ENCODE peak calls at places on chromosomes 3 and 15, in six cellular contexts. One of them, this sample, is unnamed.

GRCh38 chr15:62071711-62072308 is 5.0 kb downstream of the C2CD4A start:
- DNase-seq in left ventricle myocardium inferior: no peak
- DNase-seq in body of pancreas: no peak
- DNase-seq in cardiac muscle cell: peak
- DNase-seq in endodermal cell: no peak
- DNase-seq in stomach: no peak
- DNase-seq in this sample: no peak

GRCh38 chr3:134619884-134620445 is 30.9 kb downstream of the KY start:
- DNase-seq in cardiac muscle cell: no peak
- DNase-seq in left ventricle myocardium inferior: no peak
- DNase-seq in endodermal cell: peak
- DNase-seq in stomach: peak
- DNase-seq in body of pancreas: no peak
- DNase-seq in this sample: no peak

GRCh38 chr3:50474717-50475116 is 28.7 kb downstream of the CACNA2D2 start:
- DNase-seq in left ventricle myocardium inferior: no peak
- DNase-seq in endodermal cell: no peak
- DNase-seq in cardiac muscle cell: no peak
- DNase-seq in body of pancreas: no peak
- DNase-seq in stomach: no peak
- DNase-seq in this sample: no peak

GRCh38 chr15:73019733-73020132 is 32.5 kb upstream of the NEO1 start:
- DNase-seq in endodermal cell: peak
- DNase-seq in body of pancreas: no peak
- DNase-seq in left ventricle myocardium inferior: no peak
- DNase-seq in stomach: no peak
- DNase-seq in cardiac muscle cell: no peak
- DNase-seq in this sample: no peak

GRCh38 chr3:47283193-47283537 is 421 bp downstream of the KLHL18 start:
- DNase-seq in body of pancreas: no peak
- DNase-seq in left ventricle myocardium inferior: no peak
- DNase-seq in endodermal cell: no peak
- DNase-seq in cardiac muscle cell: no peak
- DNase-seq in stomach: peak
- DNase-seq in this sample: peak

GRCh38 chr15:48440084-48440483 is 108.9 kb downstream of the DUT start:
- DNase-seq in left ventricle myocardium inferior: peak
- DNase-seq in endodermal cell: peak
- DNase-seq in stomach: no peak
- DNase-seq in cardiac muscle cell: no peak
- DNase-seq in body of pancreas: no peak
- DNase-seq in this sample: peak

GRCh38 chr3:72487078-72487765 is 361.0 kb downstream of the SHQ1 start:
- DNase-seq in cardiac muscle cell: no peak
- DNase-seq in left ventricle myocardium inferior: peak
- DNase-seq in stomach: peak
- DNase-seq in endodermal cell: peak
- DNase-seq in body of pancreas: peak
- DNase-seq in this sample: peak

GRCh38 chr15:58957101-58957973 is 23.9 kb upstream of the SLTM start:
- DNase-seq in left ventricle myocardium inferior: no peak
- DNase-seq in cardiac muscle cell: peak
- DNase-seq in body of pancreas: peak
- DNase-seq in stomach: peak
- DNase-seq in endodermal cell: peak
- DNase-seq in this sample: peak

GRCh38 chr3:134394380-134394779 is 20.1 kb upstream of the AMOTL2 start:
- DNase-seq in body of pancreas: no peak
- DNase-seq in cardiac muscle cell: no peak
- DNase-seq in stomach: no peak
- DNase-seq in left ventricle myocardium inferior: no peak
- DNase-seq in endodermal cell: no peak
- DNase-seq in this sample: no peak

GRCh38 chr3:186915808-186916796 is 14.2 kb upstream of the ST6GAL1 start:
- DNase-seq in left ventricle myocardium inferior: no peak
- DNase-seq in endodermal cell: no peak
- DNase-seq in stomach: no peak
- DNase-seq in body of pancreas: no peak
- DNase-seq in cardiac muscle cell: no peak
- DNase-seq in this sample: no peak

GRCh38 chr15:98648654-98649537 is 557 bp downstream of the IGF1R start:
- DNase-seq in endodermal cell: peak
- DNase-seq in body of pancreas: peak
- DNase-seq in left ventricle myocardium inferior: peak
- DNase-seq in stomach: peak
- DNase-seq in cardiac muscle cell: peak
- DNase-seq in this sample: peak

GRCh38 chr3:150469031-150469930 is 61.2 kb downstream of the TSC22D2 start:
- DNase-seq in endodermal cell: peak
- DNase-seq in left ventricle myocardium inferior: no peak
- DNase-seq in body of pancreas: peak
- DNase-seq in cardiac muscle cell: no peak
- DNase-seq in stomach: no peak
- DNase-seq in this sample: no peak

GRCh38 chr3:3552741-3553140 is 246.5 kb upstream of the LRRN1 start:
- DNase-seq in endodermal cell: no peak
- DNase-seq in stomach: no peak
- DNase-seq in left ventricle myocardium inferior: no peak
- DNase-seq in cardiac muscle cell: no peak
- DNase-seq in body of pancreas: no peak
- DNase-seq in this sample: no peak

GRCh38 chr3:108488631-108489030 is 21.8 kb downstream of the MYH15 start:
- DNase-seq in left ventricle myocardium inferior: no peak
- DNase-seq in endodermal cell: no peak
- DNase-seq in body of pancreas: no peak
- DNase-seq in cardiac muscle cell: no peak
- DNase-seq in stomach: no peak
- DNase-seq in this sample: no peak

GRCh38 chr15:97791824-97792792 is 168.4 kb upstream of the ARRDC4 start:
- DNase-seq in body of pancreas: no peak
- DNase-seq in endodermal cell: peak
- DNase-seq in stomach: no peak
- DNase-seq in left ventricle myocardium inferior: no peak
- DNase-seq in cardiac muscle cell: no peak
- DNase-seq in this sample: no peak

GRCh38 chr3:184907941-184908649 is 96.1 kb downstream of the VPS8 start:
- DNase-seq in endodermal cell: peak
- DNase-seq in left ventricle myocardium inferior: peak
- DNase-seq in stomach: no peak
- DNase-seq in body of pancreas: no peak
- DNase-seq in cardiac muscle cell: no peak
- DNase-seq in this sample: no peak

GRCh38 chr15:79811406-79812405 is 85.1 kb downstream of the MTHFS start:
- DNase-seq in left ventricle myocardium inferior: peak
- DNase-seq in stomach: peak
- DNase-seq in cardiac muscle cell: peak
- DNase-seq in endodermal cell: no peak
- DNase-seq in body of pancreas: peak
- DNase-seq in this sample: peak

GRCh38 chr3:30082652-30083051 is 523.7 kb upstream of the TGFBR2 start:
- DNase-seq in endodermal cell: peak
- DNase-seq in left ventricle myocardium inferior: no peak
- DNase-seq in body of pancreas: no peak
- DNase-seq in stomach: no peak
- DNase-seq in cardiac muscle cell: no peak
- DNase-seq in this sample: no peak

GRCh38 chr3:51969841-51970240 is 2.6 kb upstream of the PCBP4 start:
- DNase-seq in stomach: no peak
- DNase-seq in left ventricle myocardium inferior: no peak
- DNase-seq in cardiac muscle cell: no peak
- DNase-seq in body of pancreas: no peak
- DNase-seq in endodermal cell: peak
- DNase-seq in this sample: no peak

GRCh38 chr15:43517354-43518072 is at the start of gene MAP1A:
- DNase-seq in left ventricle myocardium inferior: peak
- DNase-seq in stomach: no peak
- DNase-seq in body of pancreas: no peak
- DNase-seq in endodermal cell: peak
- DNase-seq in cardiac muscle cell: peak
- DNase-seq in this sample: no peak

GRCh38 chr3:126538966-126539365 is 15.0 kb downstream of the CHST13 start:
- DNase-seq in stomach: no peak
- DNase-seq in body of pancreas: no peak
- DNase-seq in endodermal cell: peak
- DNase-seq in cardiac muscle cell: no peak
- DNase-seq in left ventricle myocardium inferior: no peak
- DNase-seq in this sample: no peak

GRCh38 chr3:98734737-98735136 is 28.4 kb upstream of the ST3GAL6 start:
- DNase-seq in endodermal cell: no peak
- DNase-seq in body of pancreas: no peak
- DNase-seq in left ventricle myocardium inferior: no peak
- DNase-seq in cardiac muscle cell: no peak
- DNase-seq in stomach: no peak
- DNase-seq in this sample: no peak

GRCh38 chr3:183541235-183541655 is 14.3 kb downstream of the KLHL6 start:
- DNase-seq in cardiac muscle cell: no peak
- DNase-seq in body of pancreas: no peak
- DNase-seq in left ventricle myocardium inferior: no peak
- DNase-seq in stomach: no peak
- DNase-seq in endodermal cell: no peak
- DNase-seq in this sample: no peak

GRCh38 chr3:171225698-171226097 is 199.2 kb upstream of the SLC2A2 start:
- DNase-seq in endodermal cell: no peak
- DNase-seq in stomach: no peak
- DNase-seq in body of pancreas: no peak
- DNase-seq in cardiac muscle cell: no peak
- DNase-seq in left ventricle myocardium inferior: no peak
- DNase-seq in this sample: no peak

GRCh38 chr3:1609416-1609815 is 489.2 kb upstream of the CNTN4 start:
- DNase-seq in cardiac muscle cell: no peak
- DNase-seq in left ventricle myocardium inferior: no peak
- DNase-seq in stomach: no peak
- DNase-seq in endodermal cell: no peak
- DNase-seq in body of pancreas: no peak
- DNase-seq in this sample: no peak

GRCh38 chr3:127679534-127680145 is 6.9 kb downstream of the ABTB1 start:
- DNase-seq in left ventricle myocardium inferior: peak
- DNase-seq in stomach: peak
- DNase-seq in endodermal cell: peak
- DNase-seq in body of pancreas: no peak
- DNase-seq in cardiac muscle cell: no peak
- DNase-seq in this sample: no peak

GRCh38 chr3:30342319-30343060 is 263.9 kb upstream of the TGFBR2 start:
- DNase-seq in endodermal cell: no peak
- DNase-seq in body of pancreas: peak
- DNase-seq in stomach: no peak
- DNase-seq in cardiac muscle cell: no peak
- DNase-seq in left ventricle myocardium inferior: no peak
- DNase-seq in this sample: peak

GRCh38 chr3:151216641-151217040 is 13.6 kb upstream of the GPR171 start:
- DNase-seq in cardiac muscle cell: peak
- DNase-seq in left ventricle myocardium inferior: no peak
- DNase-seq in stomach: no peak
- DNase-seq in endodermal cell: no peak
- DNase-seq in body of pancreas: no peak
- DNase-seq in this sample: no peak

GRCh38 chr3:112092439-112093179 is 6.4 kb downstream of the C3orf52 start:
- DNase-seq in endodermal cell: no peak
- DNase-seq in left ventricle myocardium inferior: no peak
- DNase-seq in stomach: no peak
- DNase-seq in body of pancreas: no peak
- DNase-seq in cardiac muscle cell: peak
- DNase-seq in this sample: no peak

GRCh38 chr15:99976811-99977271 is 243.6 kb upstream of the LYSMD4 start:
- DNase-seq in cardiac muscle cell: no peak
- DNase-seq in stomach: no peak
- DNase-seq in endodermal cell: no peak
- DNase-seq in body of pancreas: no peak
- DNase-seq in left ventricle myocardium inferior: no peak
- DNase-seq in this sample: peak

GRCh38 chr15:82056900-82057825 is 11.3 kb upstream of the MEX3B start:
- DNase-seq in endodermal cell: no peak
- DNase-seq in stomach: no peak
- DNase-seq in left ventricle myocardium inferior: no peak
- DNase-seq in cardiac muscle cell: no peak
- DNase-seq in body of pancreas: no peak
- DNase-seq in this sample: no peak

DNA sequence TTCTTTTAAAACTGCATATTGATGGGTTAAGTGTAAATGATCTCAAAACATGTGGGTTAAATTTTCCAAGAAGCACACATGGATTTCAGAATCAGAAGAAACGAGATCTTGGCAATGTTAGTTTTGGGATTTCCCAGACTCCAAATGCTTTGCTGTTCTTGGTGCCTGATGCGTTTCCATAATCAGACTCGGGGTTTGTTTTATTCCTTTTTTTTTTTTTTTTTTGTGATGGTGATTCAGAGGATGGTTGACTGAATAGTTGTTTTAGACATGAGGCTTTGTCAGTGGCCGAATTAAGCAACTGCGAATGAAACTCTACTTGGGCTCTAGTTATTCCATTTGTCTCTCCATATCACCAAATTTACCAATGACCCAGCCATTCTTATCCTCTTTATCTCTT is 52.2 kb upstream of the FAM98B start:
- DNase-seq in endodermal cell: no peak
- DNase-seq in stomach: no peak
- DNase-seq in body of pancreas: no peak
- DNase-seq in cardiac muscle cell: no peak
- DNase-seq in left ventricle myocardium inferior: no peak
- DNase-seq in this sample: no peak
- H3K4me3 ChIP-seq in endodermal cell: no peak
- H3K4me3 ChIP-seq in stomach: no peak
- H3K4me3 ChIP-seq in body of pancreas: no peak
- H3K4me3 ChIP-seq in cardiac muscle cell: no peak
- H3K4me3 ChIP-seq in left ventricle myocardium inferior: no peak
- H3K4me3 ChIP-seq in this sample: no peak

GRCh38 chr3:114847564-114847963 is 299.5 kb downstream of the ZBTB20 start:
- DNase-seq in body of pancreas: peak
- DNase-seq in endodermal cell: no peak
- DNase-seq in stomach: no peak
- DNase-seq in left ventricle myocardium inferior: no peak
- DNase-seq in cardiac muscle cell: no peak
- DNase-seq in this sample: no peak
- H3K27ac ChIP-seq in body of pancreas: peak
- H3K27ac ChIP-seq in endodermal cell: no peak
- H3K27ac ChIP-seq in stomach: peak
- H3K27ac ChIP-seq in left ventricle myocardium inferior: no peak
- H3K27ac ChIP-seq in cardiac muscle cell: no peak
- H3K27ac ChIP-seq in this sample: no peak

DNA sequence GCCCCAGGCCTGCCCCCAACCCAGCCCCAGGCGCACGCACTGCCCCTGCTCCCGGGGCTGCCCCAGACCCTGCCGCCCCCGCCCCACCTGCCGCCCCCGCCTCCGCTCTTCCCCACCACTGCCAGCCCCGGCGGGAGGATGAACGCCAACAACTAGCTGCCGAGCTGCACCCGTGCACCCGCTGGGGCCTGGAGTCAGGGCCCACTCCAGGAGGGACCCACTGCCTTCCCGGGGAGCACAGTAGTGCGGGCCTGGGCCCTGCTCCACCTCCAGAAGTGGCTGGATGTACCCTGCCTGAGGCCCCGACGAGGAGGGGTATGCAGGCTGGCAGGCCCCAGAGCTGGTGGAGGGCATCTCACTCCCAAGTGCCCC is 10.9 kb downstream of the ZBTB47 start:
- DNase-seq in body of pancreas: no peak
- DNase-seq in left ventricle myocardium inferior: no peak
- DNase-seq in endodermal cell: no peak
- DNase-seq in cardiac muscle cell: no peak
- DNase-seq in stomach: no peak
- DNase-seq in this sample: no peak
- H3K4me3 ChIP-seq in body of pancreas: no peak
- H3K4me3 ChIP-seq in left ventricle myocardium inferior: no peak
- H3K4me3 ChIP-seq in endodermal cell: no peak
- H3K4me3 ChIP-seq in cardiac muscle cell: no peak
- H3K4me3 ChIP-seq in stomach: no peak
- H3K4me3 ChIP-seq in this sample: no peak

GRCh38 chr3:5160926-5161858 is 26.3 kb upstream of the EDEM1 start:
- DNase-seq in left ventricle myocardium inferior: no peak
- DNase-seq in stomach: no peak
- DNase-seq in cardiac muscle cell: peak
- DNase-seq in body of pancreas: no peak
- DNase-seq in endodermal cell: peak
- DNase-seq in this sample: peak
- H3K27ac ChIP-seq in left ventricle myocardium inferior: no peak
- H3K27ac ChIP-seq in stomach: no peak
- H3K27ac ChIP-seq in cardiac muscle cell: no peak
- H3K27ac ChIP-seq in body of pancreas: no peak
- H3K27ac ChIP-seq in endodermal cell: no peak
- H3K27ac ChIP-seq in this sample: peak